ENCODE peak calls at places on chromosomes 3 and 15, in four cellular contexts. B is OCI-LY7, R is H9, G is osteoblast. F is an unnamed sample.

GRCh38 chr15:90550919-90551318 is 21.2 kb downstream of the CRTC3 start:
- DNase-seq in B (peak; percentile 77), G (no peak), R (no peak), F (no peak)

GRCh38 chr15:99508807-99509311 is 56.9 kb upstream of the MEF2A start:
- DNase-seq in B (peak; percentile 27), R (no peak), G (no peak), F (no peak)

GRCh38 chr15:40693904-40694705 is 869 bp upstream of the RAD51 start:
- DNase-seq in G (peak; percentile 98), R (no peak), B (peak; percentile 59), F (no peak)

GRCh38 chr3:59526999-59527398 is 477.2 kb upstream of the CFAP20DC start:
- DNase-seq in R (no peak), B (no peak), G (no peak), F (no peak)

GRCh38 chr3:51510996-51511395 is 11.2 kb upstream of the DCAF1 start:
- DNase-seq in R (no peak), B (no peak), G (no peak), F (no peak)

GRCh38 chr3:122952509-122952908 is 75.1 kb downstream of the SEMA5B start:
- DNase-seq in G (no peak), R (peak; percentile 59), B (peak; percentile 3), F (no peak)

GRCh38 chr3:113186566-113186965 is 24.8 kb upstream of the BOC start:
- DNase-seq in G (no peak), R (no peak), B (no peak), F (no peak)

GRCh38 chr15:76935620-76936019 is 4.1 kb downstream of the RCN2 start:
- DNase-seq in R (no peak), B (peak; percentile 78), G (no peak), F (no peak)

GRCh38 chr3:186361246-186361611 is 805 bp downstream of the DGKG start:
- DNase-seq in R (no peak), G (no peak), B (no peak), F (no peak)

GRCh38 chr3:29382399-29382798 is 101.5 kb downstream of the RBMS3 start:
- DNase-seq in R (no peak), G (peak; percentile 76), B (no peak), F (no peak)

GRCh38 chr3:162719684-162720341 is 1223.2 kb downstream of the OTOL1 start:
- DNase-seq in B (no peak), R (no peak), G (no peak), F (peak; percentile 22)

GRCh38 chr15:45377630-45378148 is 655 bp downstream of the GATM start:
- DNase-seq in R (peak; percentile 34), B (no peak), G (no peak), F (peak; percentile 27)

GRCh38 chr3:178845446-178846118 is 226.0 kb downstream of the ZMAT3 start:
- DNase-seq in G (peak; percentile 68), R (no peak), B (no peak), F (no peak)

GRCh38 chr3:20043825-20044224 is 3.6 kb downstream of the KAT2B start:
- DNase-seq in G (no peak), R (no peak), B (no peak), F (no peak)
- H3K27ac ChIP-seq in G (no peak overlapping the region), R (no peak overlapping the region), B (peak overlapping the region; percentile 88), F (peak overlapping the region; percentile 47)

DNA sequence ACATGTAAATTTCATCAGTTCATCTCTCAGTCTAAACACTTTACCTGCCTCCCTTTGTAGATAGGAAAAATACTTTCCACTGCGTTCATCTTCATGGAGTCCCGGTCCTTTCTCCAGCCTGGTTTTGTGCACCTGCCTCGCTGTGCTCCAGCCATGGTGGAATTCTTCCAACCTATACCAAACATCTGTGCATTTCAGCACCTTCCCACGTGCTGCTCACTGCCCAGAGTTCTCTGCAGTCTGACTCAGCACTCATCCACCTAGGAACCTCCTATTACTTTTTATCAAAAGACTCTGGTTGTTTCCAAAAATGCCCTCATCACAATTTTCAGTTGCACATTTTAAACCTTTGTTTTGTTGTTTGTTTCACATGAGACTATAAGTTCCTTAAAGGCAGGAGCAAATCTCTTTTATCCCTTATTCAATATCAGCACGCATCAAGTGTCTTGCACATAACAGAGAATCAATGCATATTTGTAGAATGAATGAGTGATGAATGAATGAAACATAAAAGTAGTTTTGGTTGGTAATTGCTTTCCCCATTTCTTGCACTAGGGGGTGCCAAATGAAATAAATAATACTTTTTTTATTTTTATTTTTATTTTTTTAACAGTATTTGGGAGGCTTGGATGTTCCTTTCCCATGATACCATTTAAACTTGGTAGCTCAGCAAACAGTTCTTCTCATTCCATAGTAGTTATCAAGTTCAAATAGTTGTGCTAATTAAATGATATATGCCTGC is 30.2 kb upstream of the ADAMTS9 start:
- DNase-seq in G (no peak), B (no peak), R (no peak), F (no peak)
- TF ChIP-seq CTCF in G (peak; percentile 55), B (peak; percentile 63), R (peak; percentile 77), F (peak; percentile 54)

DNA sequence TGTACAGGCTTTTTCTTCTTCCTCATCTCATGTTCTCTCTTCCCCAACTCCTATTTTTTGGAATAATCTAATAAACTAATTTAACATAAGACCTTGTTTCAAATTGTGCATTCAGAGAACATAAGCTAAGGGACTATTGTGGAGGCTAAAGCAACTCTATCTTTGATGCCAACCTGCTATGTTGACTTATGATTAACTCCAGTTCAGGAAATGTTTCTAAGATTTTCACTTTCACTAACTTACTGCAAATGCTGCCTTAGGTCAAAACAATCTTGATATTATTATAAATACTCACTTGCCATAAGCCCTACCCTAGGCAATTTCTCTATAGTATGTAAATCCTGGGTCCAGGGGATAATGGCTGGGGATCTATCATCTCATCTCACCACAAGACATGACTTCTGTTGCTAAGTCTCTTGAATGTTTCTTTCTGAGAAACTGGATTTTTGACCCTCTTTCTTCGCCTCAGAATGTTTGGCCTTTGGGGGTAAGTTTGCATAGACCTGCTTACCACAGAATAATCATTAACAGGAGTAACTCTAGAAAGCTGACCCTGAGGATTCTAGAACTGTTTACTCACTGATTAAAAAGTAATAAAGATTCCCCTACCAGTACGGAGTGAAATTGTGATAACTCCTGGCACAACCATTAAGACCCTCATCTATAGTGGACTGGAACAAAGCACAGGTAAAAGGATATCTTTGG is 768.1 kb downstream of the GBE1 start:
- DNase-seq in B (no peak), G (no peak), R (no peak), F (no peak)
- H3K4me2 ChIP-seq in B (no peak overlapping the region), G (no peak overlapping the region), R (no peak overlapping the region), F (peak overlapping the region; percentile 43)

DNA sequence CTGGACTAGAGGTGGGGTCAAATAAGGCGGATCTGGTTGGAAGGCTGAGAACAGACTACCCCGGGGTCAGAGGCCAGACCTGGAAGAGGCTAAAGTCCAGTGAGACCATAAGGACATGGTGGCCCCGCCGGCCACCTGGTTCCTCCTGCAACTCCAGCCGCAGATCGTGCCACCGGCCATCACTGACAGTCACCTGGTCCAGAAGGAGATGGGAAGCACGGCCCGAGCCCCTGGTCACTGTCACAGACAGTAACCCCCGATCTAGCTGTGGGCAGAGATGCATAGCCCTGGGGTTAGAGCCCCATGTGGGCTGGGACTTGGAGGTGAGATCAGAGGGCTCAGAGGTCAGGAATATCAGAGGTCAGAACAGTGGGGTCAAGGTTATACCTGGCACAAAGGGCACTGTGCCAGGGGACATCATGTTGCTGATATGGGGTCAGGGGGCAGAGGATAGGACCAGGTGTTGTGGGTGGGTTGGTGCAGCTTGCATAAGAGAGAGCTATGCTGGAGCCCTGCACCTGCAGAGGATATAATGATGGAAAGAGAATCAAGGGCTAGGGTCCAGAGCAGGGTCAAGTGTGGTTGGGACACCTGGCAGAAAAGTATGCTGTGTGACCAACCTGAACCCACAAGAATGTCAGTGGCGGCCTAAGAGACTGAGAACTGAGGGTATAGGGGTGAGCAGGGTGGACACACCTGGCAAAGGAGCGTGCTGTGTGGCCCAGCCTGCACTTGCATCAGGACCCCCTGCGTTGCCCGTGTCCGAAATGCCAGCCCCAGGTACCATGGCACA is 9.6 kb downstream of the CELSR3 start:
- DNase-seq in G (no peak), B (peak; percentile 28), R (no peak), F (no peak)
- H3K27ac ChIP-seq in G (no peak overlapping the region), B (no peak overlapping the region), R (no peak overlapping the region), F (no peak overlapping the region)

GRCh38 chr15:78907577-78907976 is 34.9 kb downstream of the MORF4L1 start:
- DNase-seq in R (peak; percentile 65), G (no peak), B (peak; percentile 24), F (no peak)
- TF ChIP-seq CTCF in R (peak; percentile 64), G (no peak), B (peak; percentile 52), F (peak; percentile 43)